ENCODE peak calls at places on chromosomes 12 and 14, in five cellular contexts. D is HFF-Myc, C is fibroblast of lung, R is cardiac muscle cell, H is fibroblast of mammary gland. Z is an unnamed sample.

GRCh38 chr12:55068416-55069010 is 48.7 kb downstream of the NEUROD4 start:
- DNase-seq in D (peak; percentile 55), C (peak; percentile 33), R (peak; percentile 73), H (peak; percentile 64), Z (peak; percentile 70)

GRCh38 chr12:3607039-3607719 is 116.2 kb downstream of the PRMT8 start:
- DNase-seq in D (no peak), C (no peak), R (no peak), H (no peak), Z (no peak)

GRCh38 chr14:56482306-56482705 is 97.3 kb upstream of the TMEM260 start:
- DNase-seq in D (no peak), C (no peak), R (peak; percentile 46), H (peak; percentile 17), Z (peak; percentile 40)

GRCh38 chr14:105817971-105818711 is 291.8 kb downstream of the TMEM121 start:
- DNase-seq in D (no peak), C (no peak), R (no peak), H (no peak), Z (no peak)

GRCh38 chr14:64501326-64502171 is 2.1 kb downstream of the ZBTB25 start:
- DNase-seq in D (no peak), C (peak; percentile 82), R (peak; percentile 88), H (peak; percentile 85), Z (peak; percentile 70)

GRCh38 chr12:3200032-3200617 is 122.9 kb downstream of the TSPAN9 start:
- DNase-seq in D (no peak), C (peak; percentile 61), R (peak; percentile 56), H (peak; percentile 26), Z (peak; percentile 44)

GRCh38 chr14:31207287-31207745 is 277 bp downstream of the HECTD1 start:
- DNase-seq in D (no peak), C (peak; percentile 80), R (no peak), H (no peak), Z (no peak)

GRCh38 chr12:48084066-48084465 is 21.8 kb downstream of the SENP1 start:
- DNase-seq in D (no peak), C (peak; percentile 5), R (peak; percentile 53), H (peak; percentile 35), Z (peak; percentile 56)

GRCh38 chr14:71711619-71712018 is 220.6 kb upstream of the RGS6 start:
- DNase-seq in D (no peak), C (peak; percentile 99), R (peak; percentile 92), H (peak; percentile 94), Z (peak; percentile 96)

GRCh38 chr14:56487761-56488160 is 91.8 kb upstream of the TMEM260 start:
- DNase-seq in D (no peak), C (peak; percentile 32), R (peak; percentile 40), H (peak; percentile 76), Z (peak; percentile 88)

GRCh38 chr12:41106315-41106714 is 81.8 kb upstream of the PDZRN4 start:
- DNase-seq in D (no peak), C (no peak), R (no peak), H (no peak), Z (no peak)

GRCh38 chr12:92070054-92070863 is 75.4 kb downstream of the BTG1 start:
- DNase-seq in D (no peak), C (no peak), R (no peak), H (no peak), Z (no peak)
- TF ChIP-seq CTCF in D (no peak), C (no peak), R (no peak), H (no peak), Z (no peak)

GRCh38 chr14:33679025-33679424 is 271.8 kb downstream of the EGLN3 start:
- DNase-seq in D (no peak), C (no peak), R (no peak), H (no peak), Z (no peak)

GRCh38 chr14:33674716-33675115 is 276.2 kb downstream of the EGLN3 start:
- DNase-seq in D (no peak), C (no peak), R (no peak), H (no peak), Z (no peak)

GRCh38 chr14:33678012-33678411 is 272.9 kb downstream of the EGLN3 start:
- DNase-seq in D (no peak), C (no peak), R (no peak), H (no peak), Z (no peak)

GRCh38 chr14:33675415-33676130 is 275.3 kb downstream of the EGLN3 start:
- DNase-seq in D (no peak), C (peak; percentile 47), R (no peak), H (peak; percentile 45), Z (no peak)

DNA sequence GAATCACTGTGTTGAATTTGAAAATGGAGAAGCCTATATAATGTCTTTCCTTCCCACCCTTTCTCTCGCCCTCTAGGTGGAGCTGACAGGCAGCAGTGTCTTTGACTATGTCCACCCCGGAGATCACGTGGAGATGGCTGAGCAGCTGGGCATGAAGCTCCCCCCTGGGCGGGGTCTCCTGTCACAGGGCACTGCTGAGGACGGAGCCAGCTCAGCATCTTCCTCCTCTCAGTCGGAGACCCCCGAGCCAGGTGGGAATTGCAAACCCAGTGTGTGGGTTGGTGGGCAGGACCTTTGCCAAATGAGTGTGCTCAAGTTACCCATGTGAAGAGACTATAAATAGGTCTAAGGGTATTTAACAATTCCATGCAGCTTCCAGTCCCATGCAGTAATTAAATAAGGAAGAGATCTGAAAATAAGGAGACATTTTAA is 274.7 kb downstream of the EGLN3 start:
- DNase-seq in D (no peak), C (peak; percentile 70), R (peak; percentile 74), H (peak; percentile 57), Z (peak; percentile 65)
- H3K4me3 ChIP-seq in D (no peak overlapping the region), C (no peak overlapping the region), R (no peak overlapping the region), H (no peak overlapping the region), Z (no peak overlapping the region)

DNA sequence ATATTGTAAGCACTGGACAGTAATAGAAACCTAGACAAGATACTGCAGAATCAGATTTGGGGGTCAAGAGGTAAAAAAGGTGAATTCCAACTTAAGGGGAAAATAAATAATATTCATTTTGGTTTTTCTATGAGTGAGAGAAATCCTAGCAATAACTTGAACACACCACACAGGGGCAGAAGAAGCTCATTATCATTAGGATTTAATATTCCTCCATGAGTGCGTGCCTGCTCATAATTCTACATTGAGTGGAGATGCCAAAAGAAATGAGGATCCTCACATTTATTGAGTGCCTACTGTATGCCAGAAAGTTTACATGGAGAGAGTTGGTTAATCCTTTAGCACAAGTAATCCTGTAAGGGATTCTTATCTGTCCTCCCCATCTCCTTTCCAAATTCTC is 40.5 kb upstream of the C14orf132 start:
- DNase-seq in D (peak; percentile 10), C (peak; percentile 32), R (peak; percentile 62), H (peak; percentile 52), Z (peak; percentile 53)
- TF ChIP-seq CTCF in D (peak; percentile 16), C (peak; percentile 33), R (peak; percentile 47), H (peak; percentile 49), Z (peak; percentile 25)

GRCh38 chr14:22252591-22253178 is 336.3 kb downstream of the DAD1 start:
- DNase-seq in D (no peak), C (no peak), R (no peak), H (no peak), Z (peak; percentile 3)

GRCh38 chr14:22249775-22250174 is 339.2 kb downstream of the DAD1 start:
- DNase-seq in D (no peak), C (no peak), R (no peak), H (no peak), Z (no peak)

GRCh38 chr14:22251090-22251489 is 337.9 kb downstream of the DAD1 start:
- DNase-seq in D (no peak), C (no peak), R (no peak), H (peak; percentile 10), Z (no peak)

DNA sequence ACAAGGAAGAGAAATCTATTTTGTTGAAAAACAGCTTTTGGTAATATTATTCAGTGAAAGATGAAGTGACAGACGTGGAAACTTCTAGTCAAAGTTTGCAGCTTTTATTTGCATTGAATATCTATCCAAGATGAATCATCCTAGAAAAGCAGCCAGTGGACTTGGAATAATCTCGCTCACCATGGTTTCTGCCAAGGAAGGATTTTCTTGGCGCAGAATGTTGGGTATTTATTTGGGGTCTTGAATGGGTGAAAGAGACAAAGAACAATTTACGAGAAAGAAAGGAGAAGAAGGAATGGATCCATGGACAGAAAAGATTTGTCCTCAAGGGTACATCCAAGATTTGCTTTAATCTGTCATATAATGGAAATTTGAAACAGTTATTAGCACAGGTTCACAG is 334.0 kb downstream of the DAD1 start:
- DNase-seq in D (no peak), C (no peak), R (no peak), H (no peak), Z (no peak)
- H3K4me3 ChIP-seq in D (no peak overlapping the region), C (no peak overlapping the region), R (no peak overlapping the region), H (no peak overlapping the region), Z (no peak overlapping the region)

GRCh38 chr12:20792971-20793370 is 17.5 kb upstream of the SLCO1B3 start:
- DNase-seq in D (no peak), C (no peak), R (no peak), H (no peak), Z (no peak)

GRCh38 chr12:20800160-20800559 is 10.3 kb upstream of the SLCO1B3 start:
- DNase-seq in D (no peak), C (no peak), R (no peak), H (no peak), Z (no peak)

GRCh38 chr12:20801035-20801434 is 9.5 kb upstream of the SLCO1B3 start:
- DNase-seq in D (no peak), C (no peak), R (no peak), H (no peak), Z (no peak)

GRCh38 chr12:20798561-20798960 is 11.9 kb upstream of the SLCO1B3 start:
- DNase-seq in D (no peak), C (peak; percentile 8), R (peak; percentile 31), H (peak; percentile 12), Z (peak; percentile 43)
- TF ChIP-seq CTCF in D (no peak), C (peak; percentile 12), R (peak; percentile 18), H (peak; percentile 13), Z (peak; percentile 24)

GRCh38 chr12:51484119-51484518 is 59.5 kb downstream of the SLC4A8 start:
- DNase-seq in D (no peak), C (no peak), R (no peak), H (no peak), Z (no peak)

GRCh38 chr12:51480978-51481377 is 56.3 kb downstream of the SLC4A8 start:
- DNase-seq in D (no peak), C (no peak), R (no peak), H (no peak), Z (no peak)

GRCh38 chr12:51488281-51488680 is 63.6 kb downstream of the SLC4A8 start:
- DNase-seq in D (no peak), C (peak; percentile 34), R (peak; percentile 26), H (no peak), Z (no peak)

DNA sequence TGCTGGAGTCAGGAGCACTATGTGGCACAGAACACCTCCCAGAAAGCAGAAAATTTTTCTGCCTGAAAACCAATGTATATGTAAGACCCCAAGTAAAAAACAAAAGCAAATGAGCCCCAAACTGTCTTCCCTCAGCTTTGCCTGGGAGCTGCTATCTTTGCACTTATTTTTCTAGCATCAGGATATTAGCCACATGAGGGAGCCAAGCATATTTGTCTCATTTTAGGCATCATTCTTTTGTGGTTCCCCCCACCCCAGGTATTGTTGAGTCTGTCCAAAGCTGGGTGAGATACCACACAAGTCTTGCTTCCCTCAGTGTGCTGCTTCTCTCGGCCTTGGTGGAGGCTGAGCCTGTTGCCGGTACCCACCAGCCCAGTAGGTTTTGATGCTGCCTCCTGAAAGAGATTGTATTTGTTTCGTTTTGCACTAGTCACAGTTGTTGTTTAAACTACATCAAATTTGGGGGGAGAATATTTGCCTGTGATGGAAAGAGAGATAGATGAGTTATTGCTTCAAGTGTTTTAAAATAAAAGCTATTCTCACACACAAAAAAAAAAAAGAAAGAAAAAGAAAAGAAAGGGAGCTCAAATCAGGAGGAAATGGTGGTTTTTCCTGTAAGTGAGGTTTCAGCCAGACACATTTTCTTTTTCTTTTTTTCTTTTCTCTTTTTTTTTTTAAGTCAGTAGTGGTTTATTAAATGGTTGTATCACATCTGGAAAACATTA is 58.3 kb downstream of the SLC4A8 start:
- DNase-seq in D (no peak), C (peak; percentile 4), R (no peak), H (no peak), Z (no peak)
- H3K4me3 ChIP-seq in D (no peak overlapping the region), C (no peak overlapping the region), R (no peak overlapping the region), H (no peak overlapping the region), Z (no peak overlapping the region)

Z was measured in cardiac fibroblast.